ENCODE peak calls at places on chromosomes 1 and 21, in five cellular contexts. K is SK-MEL-5; L is ACHN; D is putamen; N is stimulated activated CD4-positive, alpha-beta T cell treated with anti-CD3 and anti-CD28 coated beads, Interleukin-12 subunit alpha, Interleukin-12 subunit beta, amount 100 ng/mL, for 4 hours. J is an unnamed sample.

GRCh38 chr1:167095368-167095767 is 1.5 kb downstream of the STYXL2 start:
- DNase-seq in L (no peak), N (no peak), K (peak), D (no peak), J (peak)

GRCh38 chr1:8418301-8418700 is 100.4 kb downstream of the SLC45A1 start:
- DNase-seq in K (no peak), N (no peak), L (no peak), D (no peak), J (no peak)

GRCh38 chr1:221397141-221397540 is 344.7 kb downstream of the DUSP10 start:
- DNase-seq in L (no peak), N (no peak), K (no peak), D (no peak), J (no peak)

GRCh38 chr1:88276158-88276557 is 407.9 kb upstream of the PKN2 start:
- DNase-seq in K (no peak), L (no peak), D (no peak), N (no peak), J (peak)

GRCh38 chr1:84789014-84789413 is 98.8 kb upstream of the SSX2IP start:
- DNase-seq in N (no peak), K (no peak), L (no peak), D (no peak), J (no peak)

GRCh38 chr1:28313710-28314510 is 14.9 kb upstream of the MED18 start:
- DNase-seq in D (no peak), N (no peak), L (peak), K (peak), J (peak)

GRCh38 chr1:11879311-11880180 is 20.8 kb upstream of the NPPB start:
- DNase-seq in D (no peak), L (no peak), K (no peak), N (no peak), J (no peak)

GRCh38 chr1:5632226-5632625 is 360.0 kb downstream of the NPHP4 start:
- DNase-seq in N (no peak), D (no peak), L (no peak), K (no peak), J (no peak)

GRCh38 chr1:26378088-26378878 is 5.7 kb upstream of the ZNF683 start:
- DNase-seq in D (no peak), K (no peak), L (peak), N (peak), J (peak)

GRCh38 chr1:41037116-41037903 is 15.8 kb upstream of the SLFNL1 start:
- DNase-seq in K (no peak), L (no peak), D (no peak), N (no peak), J (no peak)

GRCh38 chr1:180486092-180486491 is 16.3 kb downstream of the ACBD6 start:
- DNase-seq in L (no peak), N (no peak), D (no peak), K (no peak), J (no peak)

GRCh38 chr1:155319536-155319935 is 1.2 kb upstream of the RUSC1 start:
- DNase-seq in D (no peak), K (no peak), L (no peak), N (no peak), J (no peak)

GRCh38 chr1:15089244-15089992 is 64.1 kb upstream of the TMEM51 start:
- DNase-seq in L (no peak), K (peak), D (no peak), N (no peak), J (no peak)

GRCh38 chr1:90187186-90187585 is 192.3 kb downstream of the ZNF326 start:
- DNase-seq in K (no peak), L (no peak), D (no peak), N (no peak), J (no peak)

GRCh38 chr1:23889074-23889473 is 21.0 kb upstream of the FUCA1 start:
- DNase-seq in K (no peak), N (no peak), D (no peak), L (no peak), J (no peak)

GRCh38 chr21:39184050-39184980 is 1.1 kb upstream of the PSMG1 start:
- DNase-seq in D (no peak), N (no peak), K (no peak), L (no peak), J (no peak)

GRCh38 chr1:242449211-242449610 is 75.3 kb downstream of the PLD5 start:
- DNase-seq in N (no peak), D (no peak), K (no peak), L (no peak), J (no peak)

GRCh38 chr1:70779571-70779970 is 268.0 kb downstream of the PTGER3 start:
- DNase-seq in K (no peak), N (no peak), D (no peak), L (no peak), J (peak)

GRCh38 chr1:162033445-162033844 is 9.8 kb upstream of the OLFML2B start:
- DNase-seq in K (no peak), L (no peak), N (no peak), D (peak), J (no peak)

GRCh38 chr1:59018446-59018845 is 234.6 kb upstream of the JUN start:
- DNase-seq in L (no peak), K (no peak), N (no peak), D (no peak), J (no peak)

GRCh38 chr1:109485001-109485400 is 1.3 kb downstream of the ATXN7L2 start:
- DNase-seq in D (no peak), K (no peak), N (no peak), L (no peak), J (no peak)

GRCh38 chr21:41877901-41878830 is 978 bp downstream of the PRDM15 start:
- DNase-seq in K (peak), N (peak), D (peak), L (no peak), J (peak)

GRCh38 chr1:165829888-165830287 is 2.5 kb downstream of the UCK2 start:
- DNase-seq in L (no peak), K (no peak), D (no peak), N (no peak), J (no peak)

GRCh38 chr1:43979528-43980254 is 681 bp downstream of the B4GALT2 start:
- DNase-seq in L (peak), N (peak), D (no peak), K (no peak), J (peak)

GRCh38 chr1:227883073-227883520 is 64.6 kb downstream of the WNT9A start:
- DNase-seq in N (no peak), K (no peak), D (no peak), L (no peak), J (no peak)